ENCODE peak calls at places on chromosome 16, in nine cellular contexts. Q is thoracic aorta, I is gastrocnemius medialis, R is GM23338, U is psoas muscle, C is fibroblast of lung, A is hepatocyte, G is tibial nerve, L is adrenal gland. M is an unnamed sample.

GRCh38 chr16:83845263-83845662 is 37.5 kb downstream of the HSBP1 start:
- DNase-seq in C (no peak), U (no peak), A (no peak), L (no peak), I (no peak), G (no peak), Q (no peak), R (no peak), M (no peak)

GRCh38 chr16:85055503-85056210 is 28.1 kb downstream of the KIAA0513 start:
- DNase-seq in A (peak; percentile 21), C (peak; percentile 80), L (peak; percentile 56), Q (no peak), U (no peak), R (no peak), I (peak; percentile 45), G (peak; percentile 68), M (peak; percentile 72)

GRCh38 chr16:84284168-84284722 is 10.4 kb upstream of the WFDC1 start:
- DNase-seq in L (peak; percentile 66), R (peak; percentile 72), Q (no peak), C (no peak), U (peak; percentile 76), I (peak; percentile 28), A (peak; percentile 59), G (peak; percentile 77), M (peak; percentile 61)

GRCh38 chr16:23375643-23376042 is 73.5 kb downstream of the SCNN1B start:
- DNase-seq in C (no peak), Q (no peak), L (no peak), I (no peak), G (no peak), R (no peak), A (no peak), U (no peak), M (no peak)

GRCh38 chr16:21626659-21627277 is 25.6 kb downstream of the IGSF6 start:
- DNase-seq in A (peak; percentile 64), I (no peak), R (no peak), Q (no peak), L (peak; percentile 60), G (peak; percentile 28), C (peak; percentile 83), U (no peak), M (peak; percentile 33)

GRCh38 chr16:48231675-48232214 is 12.4 kb upstream of the LONP2 start:
- DNase-seq in L (peak; percentile 28), G (no peak), U (no peak), R (peak; percentile 78), I (no peak), Q (no peak), C (peak; percentile 25), A (peak; percentile 46), M (peak; percentile 57)

GRCh38 chr16:77888786-77889185 is 100.4 kb downstream of the VAT1L start:
- DNase-seq in Q (no peak), U (no peak), C (no peak), G (no peak), L (no peak), A (no peak), I (no peak), R (no peak), M (no peak)

GRCh38 chr16:84484579-84485254 is 19.7 kb downstream of the MEAK7 start:
- DNase-seq in G (peak; percentile 80), Q (no peak), L (peak; percentile 80), A (peak; percentile 70), C (peak; percentile 41), R (peak; percentile 76), U (no peak), I (no peak), M (peak; percentile 78)

GRCh38 chr16:82653550-82654511 is 27.1 kb downstream of the CDH13 start:
- DNase-seq in G (no peak), U (no peak), A (peak; percentile 66), R (peak; percentile 7), I (no peak), Q (no peak), L (no peak), C (peak; percentile 94), M (peak; percentile 15)

GRCh38 chr16:77869997-77870813 is 81.8 kb downstream of the VAT1L start:
- DNase-seq in A (peak; percentile 21), L (peak; percentile 46), U (no peak), C (peak; percentile 52), G (no peak), R (peak; percentile 21), Q (no peak), I (no peak), M (peak; percentile 52)

GRCh38 chr16:19555938-19556778 is 655 bp downstream of the VPS35L start:
- DNase-seq in R (peak; percentile 94), A (peak; percentile 72), Q (no peak), I (no peak), L (no peak), G (no peak), U (no peak), C (peak; percentile 30), M (peak; percentile 38)

GRCh38 chr16:76577003-76577402 is 299.8 kb downstream of the CNTNAP4 start:
- DNase-seq in R (no peak), A (no peak), C (no peak), I (no peak), U (no peak), G (no peak), L (no peak), Q (no peak), M (no peak)

GRCh38 chr16:11635127-11635652 is 33.1 kb upstream of the SNN start:
- DNase-seq in C (no peak), L (no peak), G (no peak), A (no peak), Q (no peak), U (no peak), I (no peak), R (no peak), M (no peak)

GRCh38 chr16:57576429-57576870 is 34.0 kb downstream of the ADGRG5 start:
- DNase-seq in I (peak; percentile 29), R (peak; percentile 88), A (peak; percentile 84), L (peak; percentile 81), C (peak; percentile 34), U (peak; percentile 82), G (peak; percentile 94), Q (peak; percentile 29), M (peak; percentile 76)

GRCh38 chr16:1911467-1912214 is 6.6 kb downstream of the HS3ST6 start:
- DNase-seq in U (no peak), R (no peak), I (no peak), L (no peak), A (no peak), Q (no peak), G (no peak), C (no peak), M (no peak)

GRCh38 chr16:57167951-57168350 is 17.9 kb downstream of the PSME3IP1 start:
- DNase-seq in L (no peak), U (no peak), C (peak; percentile 77), R (peak; percentile 63), Q (no peak), A (peak; percentile 66), G (no peak), I (no peak), M (peak; percentile 67)

GRCh38 chr16:68351991-68352431 is 41.2 kb downstream of the PRMT7 start:
- DNase-seq in I (no peak), U (peak; percentile 24), A (peak; percentile 85), Q (no peak), L (no peak), G (no peak), C (no peak), R (no peak), M (no peak)

GRCh38 chr16:14109077-14109775 is 38.1 kb downstream of the MRTFB start:
- DNase-seq in C (no peak), R (no peak), G (no peak), A (no peak), I (no peak), L (no peak), U (no peak), Q (no peak), M (no peak)

GRCh38 chr16:84970447-84971127 is 40.7 kb downstream of the ZDHHC7 start:
- DNase-seq in A (peak; percentile 86), I (peak; percentile 74), Q (no peak), U (peak; percentile 89), R (peak; percentile 91), C (peak; percentile 71), G (peak; percentile 70), L (peak; percentile 82), M (peak; percentile 81)

DNA sequence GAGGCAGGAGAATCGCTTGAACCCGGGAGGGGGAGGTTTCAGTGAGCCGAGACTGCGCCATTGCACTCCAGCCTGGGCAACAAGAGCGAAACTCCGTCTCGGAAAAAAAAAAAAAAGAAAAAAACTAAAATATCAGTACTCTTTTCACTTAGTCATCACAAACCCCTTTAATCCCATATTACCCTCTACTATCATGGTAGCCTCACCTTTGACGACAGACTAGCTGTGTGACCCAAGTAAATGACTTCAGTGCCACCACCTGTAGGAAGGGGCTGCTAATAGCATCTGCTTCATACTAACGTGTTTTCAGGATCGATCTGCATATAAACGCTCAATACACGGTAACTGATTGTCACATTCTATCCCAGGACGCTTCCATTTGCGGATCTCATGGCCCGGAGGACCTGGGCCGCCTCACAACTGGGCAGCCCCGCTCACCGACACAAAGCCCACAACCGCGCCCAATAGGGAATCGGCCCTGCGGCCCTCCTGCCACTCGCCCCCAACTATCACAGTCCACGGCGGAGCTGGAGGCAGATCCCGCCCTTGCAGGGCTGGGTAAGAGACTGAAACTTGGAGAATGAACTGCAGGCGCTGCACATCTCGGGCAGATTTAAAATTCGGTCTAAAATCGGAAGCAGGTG is 1.1 kb upstream of the ZNF263 start:
- DNase-seq in U (no peak), Q (no peak), L (no peak), G (no peak), C (peak; percentile 82), A (no peak), R (peak; percentile 87), I (no peak), M (peak; percentile 89)
- TF ChIP-seq CTCF in U (no peak), Q (no peak), L (no peak), G (no peak), C (no peak), A (no peak), R (peak; percentile 19), I (no peak), M (no peak)

GRCh38 chr16:72561-73537 is at the start of gene RHBDF1:
- DNase-seq in A (peak; percentile 93), Q (no peak), G (no peak), C (no peak), R (peak; percentile 83), I (no peak), L (peak; percentile 63), U (peak; percentile 82), M (peak; percentile 71)
- H3K4me1 ChIP-seq in A (peaks cover 63% of the 10 kb centered on the region), Q (peaks cover 82% of the 10 kb centered on the region), G (peaks cover 91% of the 10 kb centered on the region), C (peaks cover 62% of the 10 kb centered on the region), R (peaks cover 45% of the 10 kb centered on the region), I (peaks cover 63% of the 10 kb centered on the region), L (peaks cover 24% of the 10 kb centered on the region), U (peaks cover 52% of the 10 kb centered on the region), M (peaks cover 29% of the 10 kb centered on the region)

GRCh38 chr16:30186782-30187555 is 3.6 kb downstream of the CORO1A start:
- DNase-seq in I (peak; percentile 57), G (peak; percentile 70), Q (no peak), U (peak; percentile 89), A (peak; percentile 69), C (no peak), L (peak; percentile 68), R (peak; percentile 85), M (peak; percentile 76)
- H3K4me3 ChIP-seq in I (no peak overlapping the region), G (peak overlapping the region; percentile 67), Q (peak overlapping the region; percentile 73), U (peak overlapping the region; percentile 11), A (no peak overlapping the region), C (no peak overlapping the region), L (no peak overlapping the region), R (no peak overlapping the region), M (no peak overlapping the region)

DNA sequence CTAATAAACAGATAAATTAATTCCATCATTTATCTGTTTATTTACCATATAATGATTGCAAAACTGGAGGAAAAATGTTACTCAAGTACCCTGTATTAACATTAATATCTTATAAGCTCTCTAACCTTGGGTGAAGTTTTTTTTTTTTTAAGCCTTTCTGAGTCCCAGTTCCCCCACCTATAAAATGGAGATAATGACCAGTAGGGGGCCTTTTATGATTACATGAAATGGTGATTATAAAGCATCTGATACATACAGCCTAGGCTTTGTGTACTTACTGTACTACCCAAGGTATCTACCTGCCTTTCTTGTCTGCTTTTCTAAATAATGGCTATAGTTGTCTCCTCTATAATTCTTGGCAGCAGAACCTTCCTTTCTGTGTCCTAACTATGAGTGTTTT is 22.6 kb downstream of the LRRC36 start:
- DNase-seq in U (no peak), G (no peak), A (no peak), C (peak; percentile 28), L (no peak), R (peak; percentile 48), Q (no peak), I (no peak), M (peak; percentile 37)
- TF ChIP-seq CTCF in U (peak; percentile 54), G (peak; percentile 35), A (peak; percentile 11), C (peak; percentile 50), L (peak; percentile 32), R (peak; percentile 47), Q (no peak), I (peak; percentile 42), M (peak; percentile 40)